ENCODE peak calls at places on chromosomes 13 and 19, in six cellular contexts. U, G, R, H, M and S are unnamed samples.

GRCh38 chr19:39997595-39998216 is 846 bp downstream of the ZNF546 start:
- DNase-seq in G (no peak), R (no peak), H (no peak), M (no peak), U (no peak), S (no peak)

GRCh38 chr19:12695997-12696365 is 450 bp downstream of the FBXW9 start:
- DNase-seq in M (no peak), R (no peak), U (no peak), G (no peak), H (no peak), S (no peak)

GRCh38 chr19:18419195-18419698 is at the start of gene SSBP4:
- DNase-seq in G (peak; percentile 84), H (peak; percentile 77), U (peak; percentile 91), M (no peak), R (peak; percentile 59), S (peak; percentile 93)

GRCh38 chr19:19403373-19403901 is 2.0 kb upstream of the GATAD2A start:
- DNase-seq in H (no peak), G (no peak), U (no peak), M (no peak), R (no peak), S (no peak)

GRCh38 chr13:75908137-75908536 is 272.0 kb downstream of the LMO7 start:
- DNase-seq in U (peak; percentile 6), H (no peak), M (no peak), R (no peak), G (peak; percentile 25), S (peak; percentile 23)

GRCh38 chr19:49387936-49388372 is at the start of gene KASH5:
- DNase-seq in R (peak; percentile 74), G (peak; percentile 60), U (no peak), H (peak; percentile 90), M (peak; percentile 90), S (peak; percentile 90)

GRCh38 chr19:15282311-15282705 is 50.0 kb downstream of the BRD4 start:
- DNase-seq in U (no peak), G (no peak), M (no peak), R (no peak), H (no peak), S (no peak)

GRCh38 chr13:104920091-104920490 is 1615.4 kb downstream of the EFNB2 start:
- DNase-seq in H (no peak), R (no peak), M (no peak), U (no peak), G (no peak), S (no peak)

GRCh38 chr13:50080158-50080855 is 65.1 kb downstream of the KCNRG start:
- DNase-seq in R (no peak), M (no peak), G (peak; percentile 23), H (no peak), U (peak; percentile 41), S (peak; percentile 37)

GRCh38 chr19:17405250-17406038 is at the start of gene BST2:
- DNase-seq in G (peak; percentile 75), H (peak; percentile 32), R (peak; percentile 42), M (no peak), U (peak; percentile 53), S (peak; percentile 82)

GRCh38 chr13:40478775-40479174 is 187.7 kb downstream of the FOXO1 start:
- DNase-seq in U (no peak), H (no peak), R (no peak), M (peak; percentile 46), G (no peak), S (no peak)

GRCh38 chr19:51098366-51099069 is 9.7 kb downstream of the CTU1 start:
- DNase-seq in M (no peak), G (peak; percentile 37), H (no peak), U (peak; percentile 13), R (peak; percentile 12), S (peak; percentile 91)

GRCh38 chr13:107351305-107351704 is 783.4 kb upstream of the ARGLU1 start:
- DNase-seq in G (no peak), H (no peak), U (peak; percentile 34), R (no peak), M (no peak), S (no peak)

DNA sequence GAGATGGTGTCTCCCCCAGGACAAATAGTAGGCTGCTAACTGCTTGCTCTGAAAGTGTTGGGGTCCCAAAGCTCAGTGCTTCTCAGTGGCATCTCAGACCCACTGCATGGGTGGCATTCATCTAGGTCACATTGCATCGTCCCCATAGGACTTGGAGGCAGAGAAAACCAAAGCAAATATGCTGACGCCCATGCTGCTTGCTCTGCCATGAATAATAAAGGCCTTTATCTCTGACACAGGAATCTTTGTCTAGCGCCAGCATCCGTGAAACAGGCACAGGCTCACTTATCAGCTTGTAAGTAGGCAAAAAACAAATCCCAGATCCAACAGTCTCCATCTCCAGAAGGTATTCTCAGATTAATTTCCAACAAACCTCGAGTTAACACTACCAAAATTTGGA is 18.9 kb upstream of the IPO5 start:
- DNase-seq in U (peak; percentile 28), G (no peak), R (no peak), H (no peak), M (peak; percentile 23), S (peak; percentile 66)
- H3K4me3 ChIP-seq in U (no peak overlapping the region), G (no peak overlapping the region), R (no peak overlapping the region), H (no peak overlapping the region), M (no peak overlapping the region), S (no peak overlapping the region)

GRCh38 chr13:21000647-21001046 is 60.7 kb downstream of the LATS2 start:
- DNase-seq in G (no peak), R (no peak), U (no peak), M (no peak), H (no peak), S (no peak)

GRCh38 chr13:20995245-20995829 is 66.0 kb downstream of the LATS2 start:
- DNase-seq in G (no peak), M (peak; percentile 37), R (no peak), U (no peak), H (no peak), S (no peak)

GRCh38 chr13:20994441-20994821 is 67.0 kb downstream of the LATS2 start:
- DNase-seq in R (no peak), G (no peak), M (peak; percentile 58), U (no peak), H (no peak), S (no peak)

GRCh38 chr13:20998649-20999415 is 62.6 kb downstream of the LATS2 start:
- DNase-seq in G (no peak), M (peak; percentile 81), U (no peak), R (no peak), H (no peak), S (peak; percentile 57)

DNA sequence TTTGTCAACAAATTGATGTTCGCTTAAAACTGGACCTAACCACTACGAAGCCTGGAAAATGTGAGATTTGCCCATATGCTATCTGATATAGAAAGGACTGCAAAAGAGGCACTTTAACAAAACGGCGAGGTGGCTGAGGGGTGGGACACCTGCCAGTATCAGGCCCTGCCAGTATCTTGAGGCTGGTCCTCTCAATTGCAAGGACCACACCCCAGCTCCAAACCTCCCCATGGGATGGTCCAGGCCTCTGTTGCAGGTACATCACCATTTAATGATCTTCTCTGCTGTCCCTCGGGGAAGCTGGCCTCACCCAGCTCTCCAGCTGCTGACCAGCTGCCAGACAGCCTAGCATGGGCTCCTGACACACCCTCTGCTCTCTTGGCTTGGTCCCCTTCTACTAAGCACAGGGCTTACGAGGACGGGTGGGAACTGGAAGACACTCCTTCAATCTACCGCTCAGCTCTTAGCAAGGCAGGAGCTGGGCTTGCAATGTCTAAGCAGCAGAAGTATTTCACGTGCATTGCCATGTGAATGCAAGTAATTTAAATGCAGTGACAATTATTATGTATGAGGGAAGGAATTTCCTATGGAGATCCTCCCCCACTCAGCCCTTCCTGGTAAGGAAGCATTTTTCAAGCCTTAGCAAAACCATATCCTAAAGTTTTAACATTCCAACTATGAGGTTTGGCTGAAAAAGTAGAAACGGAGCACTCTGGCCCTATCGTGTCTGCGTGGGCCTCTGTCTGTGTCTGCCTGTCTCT is 63.9 kb downstream of the LATS2 start:
- DNase-seq in R (no peak), H (no peak), G (no peak), U (no peak), M (peak; percentile 80), S (peak; percentile 79)
- H3K4me3 ChIP-seq in R (no peak overlapping the region), H (no peak overlapping the region), G (no peak overlapping the region), U (no peak overlapping the region), M (no peak overlapping the region), S (no peak overlapping the region)

DNA sequence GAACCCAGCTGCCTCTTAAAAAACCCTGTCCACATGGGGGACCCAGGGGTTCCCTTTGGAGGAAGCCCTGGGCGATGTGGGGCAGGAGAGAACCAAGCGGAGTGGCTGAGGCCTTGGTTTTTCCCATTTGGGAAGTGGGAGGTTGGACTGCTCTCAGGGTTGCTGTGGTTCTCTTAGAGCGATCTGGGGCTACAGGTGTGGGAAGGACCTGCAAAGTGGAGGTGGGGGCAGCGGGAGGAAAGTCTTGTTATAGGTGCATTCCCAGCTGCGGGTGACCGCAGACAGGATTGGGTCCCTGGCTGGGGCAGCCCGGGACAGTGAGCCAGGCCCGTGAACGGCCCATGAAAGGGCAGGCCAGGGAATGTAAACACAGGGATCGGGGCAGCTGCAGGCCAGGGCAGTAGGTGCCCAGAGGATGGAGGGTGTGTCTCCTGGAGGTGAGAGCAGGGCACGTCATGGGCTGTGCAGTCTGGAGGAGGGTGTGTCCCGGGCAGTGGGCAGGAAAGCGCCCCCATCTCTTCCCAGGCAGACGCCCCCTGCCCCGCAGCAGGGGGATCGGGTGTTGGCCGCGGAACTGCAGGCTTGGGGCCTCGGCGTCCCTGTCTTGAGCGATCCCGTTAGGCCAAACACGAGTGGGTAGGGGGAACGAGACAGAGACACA is 767 bp downstream of the SLC25A23 start:
- DNase-seq in H (peak; percentile 35), R (no peak), U (peak; percentile 11), M (no peak), G (no peak), S (no peak)
- H3K4me3 ChIP-seq in H (peak overlapping the region; percentile 56), R (peak overlapping the region; percentile 95), U (peak overlapping the region; percentile 76), M (peak overlapping the region; percentile 48), G (peak overlapping the region; percentile 72), S (peak overlapping the region; percentile 87)

GRCh38 chr19:47109177-47109540 is 4.4 kb downstream of the ZC3H4 start:
- DNase-seq in R (no peak), U (no peak), H (no peak), M (no peak), G (no peak), S (no peak)
- H3K4me3 ChIP-seq in R (peak overlapping the region; percentile 96), U (peak overlapping the region; percentile 97), H (no peak overlapping the region), M (no peak overlapping the region), G (no peak overlapping the region), S (no peak overlapping the region)